ENCODE peak calls at places on chromosomes 16 and 17, in six cellular contexts. One of them, this sample, is unnamed.

GRCh38 chr16:72787519-72788268 is 260.2 kb downstream of the ZFHX3 start:
- DNase-seq in AG09309: peak; percentile 73
- DNase-seq in PC-3: peak; percentile 70
- DNase-seq in fibroblast of pulmonary artery: peak; percentile 93
- DNase-seq in AG04449: peak; percentile 77
- DNase-seq in MM.1S: peak; percentile 42
- DNase-seq in this sample: peak; percentile 53

GRCh38 chr16:14069818-14070217 is 1.3 kb upstream of the MRTFB start:
- DNase-seq in PC-3: no peak
- DNase-seq in AG09309: no peak
- DNase-seq in AG04449: no peak
- DNase-seq in MM.1S: peak; percentile 8
- DNase-seq in fibroblast of pulmonary artery: no peak
- DNase-seq in this sample: no peak

GRCh38 chr17:36464765-36465088 is 21.8 kb upstream of the ZNHIT3 start:
- DNase-seq in AG09309: no peak
- DNase-seq in fibroblast of pulmonary artery: no peak
- DNase-seq in PC-3: no peak
- DNase-seq in MM.1S: no peak
- DNase-seq in AG04449: no peak
- DNase-seq in this sample: no peak

GRCh38 chr17:17414316-17414937 is 62.4 kb upstream of the MED9 start:
- DNase-seq in PC-3: peak; percentile 70
- DNase-seq in AG04449: no peak
- DNase-seq in MM.1S: no peak
- DNase-seq in fibroblast of pulmonary artery: peak; percentile 65
- DNase-seq in AG09309: no peak
- DNase-seq in this sample: no peak

GRCh38 chr16:13795131-13795530 is 124.8 kb upstream of the ERCC4 start:
- DNase-seq in AG09309: no peak
- DNase-seq in AG04449: no peak
- DNase-seq in fibroblast of pulmonary artery: no peak
- DNase-seq in MM.1S: no peak
- DNase-seq in PC-3: no peak
- DNase-seq in this sample: peak; percentile 25

GRCh38 chr17:66345264-66345663 is 42.9 kb downstream of the PRKCA start:
- DNase-seq in fibroblast of pulmonary artery: no peak
- DNase-seq in AG04449: no peak
- DNase-seq in PC-3: no peak
- DNase-seq in MM.1S: no peak
- DNase-seq in AG09309: no peak
- DNase-seq in this sample: no peak

GRCh38 chr16:77307764-77308561 is 108.8 kb downstream of the SYCE1L start:
- DNase-seq in AG04449: no peak
- DNase-seq in fibroblast of pulmonary artery: peak; percentile 84
- DNase-seq in PC-3: peak; percentile 82
- DNase-seq in AG09309: peak; percentile 47
- DNase-seq in MM.1S: peak; percentile 43
- DNase-seq in this sample: no peak

GRCh38 chr17:40122466-40122943 is 734 bp downstream of the MSL1 start:
- DNase-seq in AG04449: no peak
- DNase-seq in AG09309: no peak
- DNase-seq in fibroblast of pulmonary artery: no peak
- DNase-seq in MM.1S: peak; percentile 47
- DNase-seq in PC-3: peak; percentile 33
- DNase-seq in this sample: peak; percentile 52

DNA sequence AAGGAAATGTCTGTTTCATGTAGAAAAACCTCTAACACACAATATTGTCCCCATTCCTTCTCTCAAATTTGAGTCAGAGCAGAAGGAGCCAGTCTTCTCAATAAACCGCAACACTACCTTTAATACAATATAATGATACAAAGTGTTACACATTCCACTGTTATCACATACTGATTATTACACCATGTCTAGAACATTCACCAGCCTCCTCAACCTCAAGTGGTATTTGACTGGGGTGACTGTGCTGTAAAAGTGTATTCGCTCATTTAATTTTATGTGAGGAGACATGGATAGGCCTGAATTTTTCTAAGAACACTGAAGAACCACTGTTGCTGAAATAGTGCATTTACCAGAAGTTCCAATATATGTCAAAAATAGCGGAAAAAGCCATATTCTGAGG is 10.3 kb downstream of the CDYL2 start:
- DNase-seq in AG09309: no peak
- DNase-seq in AG04449: no peak
- DNase-seq in MM.1S: no peak
- DNase-seq in fibroblast of pulmonary artery: no peak
- DNase-seq in PC-3: no peak
- DNase-seq in this sample: no peak
- TF ChIP-seq CTCF in AG09309: no peak
- TF ChIP-seq CTCF in AG04449: no peak
- TF ChIP-seq CTCF in MM.1S: no peak
- TF ChIP-seq CTCF in fibroblast of pulmonary artery: no peak
- TF ChIP-seq CTCF in PC-3: no peak
- TF ChIP-seq CTCF in this sample: no peak

GRCh38 chr16:426906-427249 is 1.4 kb downstream of the RAB11FIP3 start:
- DNase-seq in PC-3: no peak
- DNase-seq in MM.1S: no peak
- DNase-seq in AG09309: no peak
- DNase-seq in AG04449: no peak
- DNase-seq in fibroblast of pulmonary artery: no peak
- DNase-seq in this sample: no peak
- H3K4me3 ChIP-seq in PC-3: peak overlapping the region; percentile 80
- H3K4me3 ChIP-seq in MM.1S: peak overlapping the region; percentile 72
- H3K4me3 ChIP-seq in AG09309: peak overlapping the region; percentile 74
- H3K4me3 ChIP-seq in AG04449: peak overlapping the region; percentile 73
- H3K4me3 ChIP-seq in fibroblast of pulmonary artery: peak overlapping the region; percentile 73
- H3K4me3 ChIP-seq in this sample: peak overlapping the region; percentile 75

DNA sequence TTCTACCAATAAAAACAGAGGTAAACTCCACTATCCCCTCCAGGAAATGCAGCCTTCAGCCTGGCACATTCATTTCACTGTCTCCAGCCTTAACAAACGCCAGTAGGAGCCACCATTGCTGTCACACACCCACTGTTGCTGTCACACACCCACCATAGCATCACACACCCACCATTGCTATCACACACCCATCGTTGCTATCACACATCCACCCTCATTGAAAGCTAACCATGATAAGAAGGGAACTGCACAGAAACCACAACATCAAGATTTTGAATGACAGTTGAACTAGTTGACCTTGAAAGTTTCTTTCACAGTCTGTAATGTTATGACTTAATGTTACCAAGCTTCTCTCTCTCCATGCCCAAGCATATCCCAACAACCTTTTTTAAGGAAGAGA is 38.1 kb downstream of the SHCBP1 start:
- DNase-seq in AG04449: no peak
- DNase-seq in MM.1S: no peak
- DNase-seq in PC-3: no peak
- DNase-seq in fibroblast of pulmonary artery: no peak
- DNase-seq in AG09309: no peak
- DNase-seq in this sample: no peak
- TF ChIP-seq CTCF in AG04449: no peak
- TF ChIP-seq CTCF in MM.1S: no peak
- TF ChIP-seq CTCF in PC-3: no peak
- TF ChIP-seq CTCF in fibroblast of pulmonary artery: no peak
- TF ChIP-seq CTCF in AG09309: no peak
- TF ChIP-seq CTCF in this sample: no peak

DNA sequence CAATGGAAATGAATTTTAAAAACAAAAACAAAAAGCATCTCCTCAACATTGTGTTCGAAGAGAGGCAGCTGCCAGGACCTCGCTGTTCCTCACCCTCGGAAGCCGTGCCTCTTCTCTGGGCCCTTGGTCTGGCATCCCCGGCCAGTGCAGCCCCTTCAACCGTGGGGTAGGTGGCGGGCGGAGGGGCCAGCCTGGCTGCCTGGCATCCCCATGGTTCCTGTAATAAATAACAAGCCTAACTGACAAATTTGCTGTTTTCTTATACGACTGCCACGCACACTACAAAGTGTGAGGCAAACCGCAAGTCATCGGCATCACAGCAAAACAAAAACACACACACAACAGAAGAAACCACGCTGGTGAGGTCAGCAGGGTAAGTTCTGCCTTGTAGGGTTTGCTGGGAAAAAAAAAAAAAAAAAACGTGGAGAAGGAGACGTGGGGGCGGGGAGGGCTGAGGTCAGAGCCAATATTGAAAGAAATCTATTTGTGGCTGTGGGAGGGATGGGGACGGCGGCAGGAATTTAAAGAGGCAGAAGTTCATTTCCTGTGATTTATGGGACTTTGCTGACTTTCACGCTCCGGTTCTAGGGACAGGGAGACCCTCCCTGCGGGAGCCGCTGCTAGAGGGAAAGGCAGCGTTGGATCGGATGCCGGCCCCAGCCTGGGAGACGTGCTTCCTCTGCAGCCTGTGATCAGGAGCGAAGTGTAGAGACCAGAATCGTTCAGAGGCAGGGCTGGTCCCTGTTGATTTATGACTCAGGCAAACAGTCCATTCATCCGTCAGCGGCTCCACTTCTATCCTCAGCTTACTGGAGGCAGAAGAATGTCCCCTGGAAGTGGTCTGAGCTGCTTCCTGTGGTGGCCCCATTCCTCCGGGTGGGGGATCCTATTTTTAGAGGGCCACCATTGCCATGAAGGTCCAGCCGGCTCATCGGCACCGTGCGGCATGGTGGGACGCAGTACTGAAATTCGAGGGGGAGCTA is 162.8 kb downstream of the FOXL1 start:
- DNase-seq in MM.1S: no peak
- DNase-seq in AG09309: no peak
- DNase-seq in fibroblast of pulmonary artery: peak; percentile 76
- DNase-seq in PC-3: peak; percentile 63
- DNase-seq in AG04449: no peak
- DNase-seq in this sample: peak; percentile 78
- H3K4me3 ChIP-seq in MM.1S: no peak overlapping the region
- H3K4me3 ChIP-seq in AG09309: peak overlapping the region; percentile 41
- H3K4me3 ChIP-seq in fibroblast of pulmonary artery: peak overlapping the region; percentile 48
- H3K4me3 ChIP-seq in PC-3: peak overlapping the region; percentile 66
- H3K4me3 ChIP-seq in AG04449: peak overlapping the region; percentile 55
- H3K4me3 ChIP-seq in this sample: peak overlapping the region; percentile 21

This sample was measured in heart right ventricle.